ENCODE peak calls at places on chromosomes 1 and 21, in nine cellular contexts. One of them, this sample, is unnamed.

GRCh38 chr1:167401260-167401873 is 117.0 kb downstream of the CD247 start:
- DNase-seq in T-cell: peak; percentile 28
- DNase-seq in thoracic aorta: no peak
- DNase-seq in dorsolateral prefrontal cortex: peak; percentile 44
- DNase-seq in tibial nerve: no peak
- DNase-seq in MCF 10A: peak; percentile 76
- DNase-seq in PC-3: peak; percentile 81
- DNase-seq in EL: peak; percentile 24
- DNase-seq in GM13977: peak; percentile 40
- DNase-seq in this sample: peak; percentile 31

GRCh38 chr21:46442938-46443337 is 15.8 kb upstream of the DIP2A start:
- DNase-seq in T-cell: no peak
- DNase-seq in thoracic aorta: no peak
- DNase-seq in dorsolateral prefrontal cortex: peak; percentile 47
- DNase-seq in tibial nerve: no peak
- DNase-seq in MCF 10A: no peak
- DNase-seq in PC-3: no peak
- DNase-seq in EL: no peak
- DNase-seq in GM13977: no peak
- DNase-seq in this sample: no peak

GRCh38 chr1:27445177-27445936 is 44.6 kb downstream of the WASF2 start:
- DNase-seq in T-cell: no peak
- DNase-seq in thoracic aorta: no peak
- DNase-seq in dorsolateral prefrontal cortex: no peak
- DNase-seq in tibial nerve: no peak
- DNase-seq in MCF 10A: no peak
- DNase-seq in PC-3: no peak
- DNase-seq in EL: no peak
- DNase-seq in GM13977: peak; percentile 59
- DNase-seq in this sample: no peak

GRCh38 chr21:33948096-33948950 is 32.7 kb upstream of the ATP5PO start:
- DNase-seq in T-cell: peak; percentile 89
- DNase-seq in thoracic aorta: no peak
- DNase-seq in dorsolateral prefrontal cortex: peak; percentile 84
- DNase-seq in tibial nerve: no peak
- DNase-seq in MCF 10A: no peak
- DNase-seq in PC-3: peak; percentile 78
- DNase-seq in EL: peak; percentile 43
- DNase-seq in GM13977: peak; percentile 44
- DNase-seq in this sample: peak; percentile 41

GRCh38 chr1:183783342-183783741 is 21.6 kb upstream of the RGL1 start:
- DNase-seq in T-cell: no peak
- DNase-seq in thoracic aorta: no peak
- DNase-seq in dorsolateral prefrontal cortex: no peak
- DNase-seq in tibial nerve: no peak
- DNase-seq in MCF 10A: peak; percentile 65
- DNase-seq in PC-3: peak; percentile 46
- DNase-seq in EL: peak; percentile 30
- DNase-seq in GM13977: no peak
- DNase-seq in this sample: no peak

GRCh38 chr1:22137006-22137720 is 5.7 kb downstream of the WNT4 start:
- DNase-seq in T-cell: no peak
- DNase-seq in thoracic aorta: no peak
- DNase-seq in dorsolateral prefrontal cortex: no peak
- DNase-seq in tibial nerve: no peak
- DNase-seq in MCF 10A: peak; percentile 89
- DNase-seq in PC-3: no peak
- DNase-seq in EL: no peak
- DNase-seq in GM13977: no peak
- DNase-seq in this sample: no peak

GRCh38 chr1:33369081-33369480 is 48.2 kb upstream of the A3GALT2 start:
- DNase-seq in T-cell: no peak
- DNase-seq in thoracic aorta: no peak
- DNase-seq in dorsolateral prefrontal cortex: no peak
- DNase-seq in tibial nerve: no peak
- DNase-seq in MCF 10A: no peak
- DNase-seq in PC-3: no peak
- DNase-seq in EL: no peak
- DNase-seq in GM13977: no peak
- DNase-seq in this sample: no peak

GRCh38 chr1:246069581-246069980 is 437.5 kb downstream of the SMYD3 start:
- DNase-seq in T-cell: no peak
- DNase-seq in thoracic aorta: no peak
- DNase-seq in dorsolateral prefrontal cortex: no peak
- DNase-seq in tibial nerve: no peak
- DNase-seq in MCF 10A: no peak
- DNase-seq in PC-3: no peak
- DNase-seq in EL: no peak
- DNase-seq in GM13977: no peak
- DNase-seq in this sample: no peak

GRCh38 chr1:31699341-31699891 is 4.4 kb downstream of the COL16A1 start:
- DNase-seq in T-cell: no peak
- DNase-seq in thoracic aorta: no peak
- DNase-seq in dorsolateral prefrontal cortex: no peak
- DNase-seq in tibial nerve: no peak
- DNase-seq in MCF 10A: no peak
- DNase-seq in PC-3: no peak
- DNase-seq in EL: no peak
- DNase-seq in GM13977: peak; percentile 58
- DNase-seq in this sample: no peak

GRCh38 chr1:92583821-92584760 is 97.4 kb upstream of the GFI1 start:
- DNase-seq in T-cell: no peak
- DNase-seq in thoracic aorta: no peak
- DNase-seq in dorsolateral prefrontal cortex: no peak
- DNase-seq in tibial nerve: no peak
- DNase-seq in MCF 10A: peak; percentile 70
- DNase-seq in PC-3: peak; percentile 72
- DNase-seq in EL: peak; percentile 64
- DNase-seq in GM13977: peak; percentile 39
- DNase-seq in this sample: no peak